ENCODE peak calls at places on chromosome 6, in ten cellular contexts. O, G, T, P, E, Z, C, F, R and K are unnamed samples.

GRCh38 chr6:46306429-46306828 is 135.6 kb upstream of the ENPP5 start:
- DNase-seq in O (no peak), G (no peak), T (no peak), P (no peak), E (no peak), Z (no peak), C (no peak), F (no peak), R (no peak), K (no peak)

GRCh38 chr6:54830216-54830615 is 16.4 kb upstream of the FAM83B start:
- DNase-seq in O (no peak), G (no peak), T (no peak), P (no peak), E (no peak), Z (no peak), C (no peak), F (no peak), R (no peak), K (no peak)

GRCh38 chr6:9612489-9612888 is 802.4 kb downstream of the TFAP2A start:
- DNase-seq in O (no peak), G (no peak), T (no peak), P (no peak), E (no peak), Z (no peak), C (peak; percentile 24), F (no peak), R (no peak), K (no peak)

GRCh38 chr6:25366785-25367657 is 87.8 kb downstream of the CARMIL1 start:
- DNase-seq in O (no peak), G (no peak), T (peak; percentile 23), P (no peak), E (no peak), Z (no peak), C (no peak), F (no peak), R (no peak), K (no peak)

GRCh38 chr6:97136644-97137358 is 146.2 kb downstream of the MMS22L start:
- DNase-seq in O (no peak), G (no peak), T (peak; percentile 20), P (no peak), E (no peak), Z (no peak), C (no peak), F (no peak), R (no peak), K (no peak)

GRCh38 chr6:121597654-121598053 is 162.2 kb downstream of the GJA1 start:
- DNase-seq in O (no peak), G (no peak), T (peak; percentile 27), P (no peak), E (no peak), Z (no peak), C (peak; percentile 55), F (no peak), R (no peak), K (no peak)

GRCh38 chr6:40804905-40805304 is 217.7 kb upstream of the LRFN2 start:
- DNase-seq in O (no peak), G (peak; percentile 21), T (no peak), P (no peak), E (no peak), Z (no peak), C (no peak), F (no peak), R (no peak), K (no peak)

GRCh38 chr6:154962751-154963150 is 32.4 kb upstream of the TIAM2 start:
- DNase-seq in O (no peak), G (no peak), T (peak; percentile 81), P (peak; percentile 46), E (no peak), Z (no peak), C (peak; percentile 56), F (no peak), R (no peak), K (no peak)

GRCh38 chr6:73712536-73712935 is 16.5 kb downstream of the CD109 start:
- DNase-seq in O (no peak), G (no peak), T (peak; percentile 43), P (no peak), E (no peak), Z (no peak), C (no peak), F (no peak), R (no peak), K (no peak)

GRCh38 chr6:113329942-113330897 is 526.9 kb upstream of the MARCKS start:
- DNase-seq in O (no peak), G (no peak), T (no peak), P (no peak), E (no peak), Z (no peak), C (no peak), F (no peak), R (no peak), K (no peak)

GRCh38 chr6:12327391-12327790 is 37.2 kb downstream of the EDN1 start:
- DNase-seq in O (no peak), G (no peak), T (peak; percentile 60), P (no peak), E (no peak), Z (no peak), C (peak; percentile 63), F (no peak), R (no peak), K (no peak)

GRCh38 chr6:169689247-169689646 is 12.6 kb downstream of the WDR27 start:
- DNase-seq in O (no peak), G (no peak), T (peak; percentile 88), P (no peak), E (no peak), Z (no peak), C (peak; percentile 60), F (no peak), R (no peak), K (no peak)

GRCh38 chr6:15752820-15753219 is 90.0 kb upstream of the DTNBP1 start:
- DNase-seq in O (no peak), G (no peak), T (peak; percentile 5), P (peak; percentile 6), E (no peak), Z (no peak), C (no peak), F (no peak), R (no peak), K (no peak)

GRCh38 chr6:10210052-10210451 is 204.8 kb downstream of the TFAP2A start:
- DNase-seq in O (no peak), G (peak; percentile 56), T (no peak), P (no peak), E (no peak), Z (no peak), C (peak; percentile 70), F (no peak), R (no peak), K (no peak)

GRCh38 chr6:159172066-159172465 is 2.9 kb downstream of the FNDC1 start:
- DNase-seq in O (no peak), G (no peak), T (peak; percentile 90), P (no peak), E (no peak), Z (no peak), C (no peak), F (no peak), R (no peak), K (no peak)

GRCh38 chr6:119261944-119262284 is 87.6 kb downstream of the MAN1A1 start:
- DNase-seq in O (no peak), G (no peak), T (no peak), P (no peak), E (no peak), Z (no peak), C (no peak), F (no peak), R (no peak), K (no peak)
- TF ChIP-seq CTCF in O (no peak), G (no peak), T (no peak), P (no peak), E (no peak), Z (no peak), C (no peak), F (no peak), R (no peak), K (no peak)

DNA sequence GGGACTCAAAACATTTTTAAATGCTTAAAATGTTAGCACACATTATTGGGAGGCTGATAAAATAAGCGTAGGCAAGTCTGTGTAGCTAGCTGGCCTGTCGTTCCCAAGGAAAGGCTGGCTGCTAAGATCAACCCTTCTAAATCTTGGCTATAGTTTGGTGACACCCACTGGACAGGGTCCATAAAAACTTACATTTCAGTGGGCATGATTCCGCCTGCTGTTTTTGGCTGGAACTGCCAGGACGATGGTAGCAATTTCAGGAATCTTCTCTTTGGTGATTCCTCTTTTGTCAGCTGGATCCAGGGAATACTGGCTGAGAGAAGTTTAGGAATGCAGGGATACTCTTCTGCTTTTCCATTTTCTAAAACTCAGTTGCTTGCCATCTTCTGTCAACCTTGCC is 162.2 kb downstream of the NKAIN2 start:
- DNase-seq in O (no peak), G (no peak), T (no peak), P (peak; percentile 6), E (peak; percentile 67), Z (no peak), C (no peak), F (no peak), R (no peak), K (peak; percentile 53)
- TF ChIP-seq CTCF in O (no peak), G (no peak), T (no peak), P (no peak), E (peak; percentile 64), Z (no peak), C (no peak), F (peak; percentile 49), R (peak; percentile 30), K (peak; percentile 65)

GRCh38 chr6:70310063-70310694 is 7.3 kb upstream of the COL9A1 start:
- DNase-seq in O (no peak), G (no peak), T (peak; percentile 47), P (peak; percentile 48), E (no peak), Z (no peak), C (peak; percentile 55), F (no peak), R (no peak), K (peak; percentile 13)
- TF ChIP-seq CTCF in O (peak; percentile 61), G (peak; percentile 33), T (peak; percentile 72), P (peak; percentile 52), E (peak; percentile 82), Z (peak; percentile 58), C (peak; percentile 82), F (peak; percentile 69), R (peak; percentile 74), K (peak; percentile 71)

GRCh38 chr6:157064502-157064901 is 258.8 kb downstream of the TMEM242 start:
- DNase-seq in O (no peak), G (no peak), T (no peak), P (no peak), E (no peak), Z (no peak), C (no peak), F (no peak), R (no peak), K (no peak)

GRCh38 chr6:157068691-157069228 is 254.6 kb downstream of the TMEM242 start:
- DNase-seq in O (no peak), G (no peak), T (no peak), P (no peak), E (no peak), Z (no peak), C (no peak), F (no peak), R (no peak), K (no peak)

GRCh38 chr6:157065366-157065765 is 258.0 kb downstream of the TMEM242 start:
- DNase-seq in O (no peak), G (no peak), T (no peak), P (no peak), E (no peak), Z (no peak), C (no peak), F (no peak), R (no peak), K (no peak)

GRCh38 chr6:157069585-157069984 is 253.7 kb downstream of the TMEM242 start:
- DNase-seq in O (no peak), G (no peak), T (no peak), P (no peak), E (no peak), Z (no peak), C (no peak), F (no peak), R (no peak), K (no peak)

GRCh38 chr6:157066781-157067491 is 256.4 kb downstream of the TMEM242 start:
- DNase-seq in O (no peak), G (no peak), T (no peak), P (no peak), E (no peak), Z (no peak), C (no peak), F (no peak), R (no peak), K (no peak)
- TF ChIP-seq CTCF in O (no peak), G (no peak), T (no peak), P (no peak), E (no peak), Z (no peak), C (no peak), F (no peak), R (no peak), K (no peak)